ENCODE peak calls at places on chromosomes 2 and 18, in four cellular contexts. V, Z, X and T are unnamed samples.

GRCh38 chr2:190182071-190182524 is 119.6 kb upstream of the MSTN start:
- DNase-seq in X (no peak), V (no peak), Z (no peak), T (no peak)

GRCh38 chr2:136175868-136176267 is 57.9 kb upstream of the CXCR4 start:
- DNase-seq in X (no peak), Z (no peak), V (no peak), T (no peak)

GRCh38 chr2:168816369-168816768 is 13.9 kb downstream of the NOSTRIN start:
- DNase-seq in Z (peak; percentile 89), V (no peak), X (no peak), T (no peak)

GRCh38 chr18:45666006-45666405 is 50.7 kb downstream of the SLC14A2 start:
- DNase-seq in V (no peak), X (no peak), Z (no peak), T (no peak)

GRCh38 chr2:101823347-101823791 is 125.9 kb downstream of the MAP4K4 start:
- DNase-seq in X (no peak), V (peak; percentile 90), Z (peak; percentile 72), T (no peak)

GRCh38 chr18:79866889-79867574 is 69.3 kb downstream of the KCNG2 start:
- DNase-seq in X (no peak), V (no peak), Z (no peak), T (no peak)

GRCh38 chr2:89850481-89850880 is 1159.0 kb downstream of the RPIA start:
- DNase-seq in V (no peak), Z (no peak), X (no peak), T (no peak)

GRCh38 chr18:49459404-49460171 is 857 bp downstream of the DYM start:
- DNase-seq in V (peak; percentile 50), Z (peak; percentile 30), X (no peak), T (no peak)

GRCh38 chr2:86617153-86617552 is 6.5 kb downstream of the RNF103 start:
- DNase-seq in X (no peak), Z (no peak), V (no peak), T (no peak)

GRCh38 chr18:74412106-74412880 is 44.8 kb downstream of the DIPK1C start:
- DNase-seq in V (peak; percentile 26), Z (no peak), X (no peak), T (no peak)

GRCh38 chr2:127662937-127663565 is 12.3 kb downstream of the LIMS2 start:
- DNase-seq in Z (no peak), V (no peak), X (peak; percentile 60), T (no peak)

GRCh38 chr2:145777914-145778313 is 1258.0 kb upstream of the ZEB2 start:
- DNase-seq in X (no peak), Z (no peak), V (no peak), T (no peak)

GRCh38 chr2:71277536-71278103 is 50.7 kb upstream of the PAIP2B start:
- DNase-seq in Z (no peak), V (peak; percentile 82), X (peak; percentile 48), T (peak; percentile 32)

GRCh38 chr2:71281950-71282349 is 49.6 kb upstream of the ZNF638 start:
- DNase-seq in V (no peak), X (no peak), Z (no peak), T (no peak)

GRCh38 chr2:71277159-71277498 is 50.2 kb upstream of the PAIP2B start:
- DNase-seq in X (no peak), Z (no peak), V (no peak), T (no peak)

GRCh38 chr2:71275939-71276310 is 49.0 kb upstream of the PAIP2B start:
- DNase-seq in Z (no peak), V (no peak), X (no peak), T (no peak)

GRCh38 chr2:71276311-71277158 is 49.6 kb upstream of the PAIP2B start:
- DNase-seq in Z (peak; percentile 50), X (peak; percentile 98), V (peak; percentile 96), T (peak; percentile 83)
- TF ChIP-seq CTCF in Z (no peak), X (peak; percentile 11), V (no peak), T (no peak)

DNA sequence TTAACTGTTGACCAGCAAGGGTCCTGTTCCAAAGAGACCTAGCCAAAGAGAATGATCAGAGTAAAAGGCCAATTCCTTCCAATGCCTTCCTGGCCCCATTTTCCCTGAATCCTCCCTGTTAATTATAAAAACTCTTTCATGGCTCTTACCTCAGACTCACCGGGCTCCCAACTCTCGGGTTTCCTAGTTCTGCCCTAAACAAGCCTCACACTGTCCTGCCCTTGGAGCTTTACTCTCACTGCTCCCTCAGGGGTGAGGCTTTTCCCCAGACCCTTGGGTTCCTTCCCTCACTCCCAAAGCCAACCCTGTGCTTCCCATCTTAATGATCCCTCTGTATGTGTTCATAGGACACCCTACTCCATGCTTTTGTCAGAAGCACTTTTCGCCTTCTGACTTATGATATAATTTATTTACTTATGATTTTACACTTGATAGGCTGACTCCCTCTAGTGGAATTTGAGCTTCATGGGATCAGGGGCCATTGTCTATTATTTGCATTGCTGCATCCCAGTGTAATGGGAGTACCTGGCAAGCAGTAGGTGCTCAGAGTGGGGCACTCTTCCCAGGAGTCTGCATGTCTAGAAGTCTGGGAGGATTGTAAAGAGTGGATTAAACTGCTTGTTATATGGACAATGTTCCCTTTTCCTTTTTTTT is 29.9 kb upstream of the ZNG1B start:
- DNase-seq in Z (peak; percentile 3), X (no peak), V (peak; percentile 62), T (no peak)
- TF ChIP-seq CTCF in Z (peak; percentile 33), X (no peak), V (peak; percentile 35), T (peak; percentile 9)

GRCh38 chr2:27889774-27890145 is 427 bp downstream of the RBKS start:
- DNase-seq in Z (no peak), X (no peak), V (peak; percentile 55), T (no peak)

GRCh38 chr2:27893031-27893430 is 2.5 kb downstream of the BABAM2 start:
- DNase-seq in V (no peak), Z (no peak), X (no peak), T (no peak)

GRCh38 chr2:27891063-27891819 is 712 bp downstream of the BABAM2 start:
- DNase-seq in V (peak; percentile 79), X (peak; percentile 79), Z (peak; percentile 91), T (peak; percentile 37)

GRCh38 chr2:27890146-27891062 is at the start of the genes BABAM2 and RBKS:
- DNase-seq in Z (peak; percentile 77), V (peak; percentile 91), X (peak; percentile 98), T (peak; percentile 81)

DNA sequence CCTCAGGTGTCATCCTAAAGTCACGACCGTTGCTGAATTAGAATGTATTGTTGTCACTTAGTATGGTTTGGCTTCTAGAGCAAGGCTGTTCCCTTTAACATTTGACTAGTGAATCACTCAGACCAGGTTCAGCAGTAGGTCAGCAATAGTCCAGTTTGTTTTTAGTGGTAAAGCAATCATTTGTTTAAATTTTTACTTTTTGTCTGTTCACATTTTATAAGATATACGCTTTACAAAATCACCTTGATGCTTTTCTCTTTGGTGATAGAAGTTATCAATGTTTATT is 1.2 kb downstream of the BABAM2 start:
- DNase-seq in Z (peak; percentile 51), V (no peak), X (no peak), T (no peak)
- TF ChIP-seq CTCF in Z (no peak), V (no peak), X (no peak), T (no peak)

GRCh38 chr2:173574304-173574703 is 219.6 kb downstream of the CDCA7 start:
- DNase-seq in X (no peak), Z (no peak), V (no peak), T (no peak)

GRCh38 chr2:173571887-173572680 is 217.4 kb downstream of the CDCA7 start:
- DNase-seq in X (no peak), Z (no peak), V (no peak), T (no peak)

GRCh38 chr2:173568054-173568453 is 213.4 kb downstream of the CDCA7 start:
- DNase-seq in X (no peak), V (peak; percentile 79), Z (no peak), T (no peak)

GRCh38 chr2:173572848-173573247 is 218.2 kb downstream of the CDCA7 start:
- DNase-seq in X (no peak), Z (no peak), V (no peak), T (no peak)

GRCh38 chr2:173571021-173571821 is 216.5 kb downstream of the CDCA7 start:
- DNase-seq in V (peak; percentile 62), Z (peak; percentile 49), X (no peak), T (no peak)
- TF ChIP-seq CTCF in V (peak; percentile 50), Z (peak; percentile 19), X (no peak), T (peak; percentile 43)